ENCODE peak calls at places on chromosome 12, in nine cellular contexts. One of them, this sample, is unnamed.

GRCh38 chr12:113762849-113763816 is 203.0 kb downstream of the RBM19 start:
- DNase-seq in fibroblast of lung: no peak
- DNase-seq in testis: no peak
- DNase-seq in spleen: no peak
- DNase-seq in heart left ventricle: no peak
- DNase-seq in uterus: no peak
- DNase-seq in GM12865: no peak
- DNase-seq in cardiac muscle cell: no peak
- DNase-seq in Peyer's patch: no peak
- DNase-seq in this sample: no peak

GRCh38 chr12:64820593-64820992 is 3.9 kb upstream of the TBC1D30 start:
- DNase-seq in spleen: no peak
- DNase-seq in uterus: no peak
- DNase-seq in cardiac muscle cell: no peak
- DNase-seq in testis: no peak
- DNase-seq in fibroblast of lung: no peak
- DNase-seq in heart left ventricle: no peak
- DNase-seq in GM12865: no peak
- DNase-seq in Peyer's patch: no peak
- DNase-seq in this sample: no peak

GRCh38 chr12:122965356-122965755 is 907 bp downstream of the ABCB9 start:
- DNase-seq in testis: no peak
- DNase-seq in uterus: no peak
- DNase-seq in spleen: no peak
- DNase-seq in GM12865: no peak
- DNase-seq in fibroblast of lung: no peak
- DNase-seq in heart left ventricle: no peak
- DNase-seq in Peyer's patch: no peak
- DNase-seq in cardiac muscle cell: no peak
- DNase-seq in this sample: no peak

GRCh38 chr12:24212496-24212895 is 263.0 kb upstream of the SOX5 start:
- DNase-seq in cardiac muscle cell: no peak
- DNase-seq in spleen: no peak
- DNase-seq in fibroblast of lung: no peak
- DNase-seq in Peyer's patch: no peak
- DNase-seq in heart left ventricle: no peak
- DNase-seq in testis: no peak
- DNase-seq in GM12865: peak
- DNase-seq in uterus: no peak
- DNase-seq in this sample: no peak

GRCh38 chr12:27940245-27940644 is 32.3 kb downstream of the PTHLH start:
- DNase-seq in uterus: no peak
- DNase-seq in GM12865: no peak
- DNase-seq in testis: no peak
- DNase-seq in heart left ventricle: no peak
- DNase-seq in spleen: no peak
- DNase-seq in cardiac muscle cell: no peak
- DNase-seq in fibroblast of lung: no peak
- DNase-seq in Peyer's patch: no peak
- DNase-seq in this sample: no peak

GRCh38 chr12:43883748-43884147 is 47.9 kb downstream of the TMEM117 start:
- DNase-seq in spleen: no peak
- DNase-seq in testis: no peak
- DNase-seq in Peyer's patch: no peak
- DNase-seq in GM12865: no peak
- DNase-seq in heart left ventricle: no peak
- DNase-seq in fibroblast of lung: no peak
- DNase-seq in uterus: no peak
- DNase-seq in cardiac muscle cell: no peak
- DNase-seq in this sample: no peak

GRCh38 chr12:7107181-7108041 is 1.6 kb downstream of the C1RL start:
- DNase-seq in GM12865: peak
- DNase-seq in fibroblast of lung: no peak
- DNase-seq in spleen: no peak
- DNase-seq in cardiac muscle cell: no peak
- DNase-seq in Peyer's patch: no peak
- DNase-seq in testis: no peak
- DNase-seq in heart left ventricle: no peak
- DNase-seq in uterus: no peak
- DNase-seq in this sample: no peak

GRCh38 chr12:113134521-113134951 is 1.0 kb downstream of the RASAL1 start:
- DNase-seq in fibroblast of lung: no peak
- DNase-seq in cardiac muscle cell: no peak
- DNase-seq in uterus: no peak
- DNase-seq in heart left ventricle: no peak
- DNase-seq in GM12865: no peak
- DNase-seq in spleen: peak
- DNase-seq in testis: no peak
- DNase-seq in Peyer's patch: no peak
- DNase-seq in this sample: no peak

GRCh38 chr12:72465940-72466630 is 193.9 kb downstream of the TRHDE start:
- DNase-seq in Peyer's patch: no peak
- DNase-seq in GM12865: no peak
- DNase-seq in cardiac muscle cell: no peak
- DNase-seq in uterus: no peak
- DNase-seq in testis: no peak
- DNase-seq in spleen: no peak
- DNase-seq in heart left ventricle: no peak
- DNase-seq in fibroblast of lung: no peak
- DNase-seq in this sample: no peak

GRCh38 chr12:5395443-5396401 is 36.2 kb upstream of the NTF3 start:
- DNase-seq in spleen: no peak
- DNase-seq in cardiac muscle cell: no peak
- DNase-seq in uterus: peak
- DNase-seq in GM12865: no peak
- DNase-seq in heart left ventricle: no peak
- DNase-seq in testis: no peak
- DNase-seq in fibroblast of lung: no peak
- DNase-seq in Peyer's patch: no peak
- DNase-seq in this sample: no peak

GRCh38 chr12:80868576-80868975 is 69.2 kb downstream of the LIN7A start:
- DNase-seq in Peyer's patch: peak
- DNase-seq in fibroblast of lung: no peak
- DNase-seq in cardiac muscle cell: no peak
- DNase-seq in uterus: no peak
- DNase-seq in heart left ventricle: no peak
- DNase-seq in GM12865: no peak
- DNase-seq in spleen: no peak
- DNase-seq in testis: no peak
- DNase-seq in this sample: no peak

GRCh38 chr12:100138048-100138907 is 4.4 kb downstream of the BLTP3B start:
- DNase-seq in Peyer's patch: no peak
- DNase-seq in spleen: no peak
- DNase-seq in GM12865: peak
- DNase-seq in testis: no peak
- DNase-seq in fibroblast of lung: peak
- DNase-seq in uterus: no peak
- DNase-seq in cardiac muscle cell: peak
- DNase-seq in heart left ventricle: no peak
- DNase-seq in this sample: no peak

GRCh38 chr12:119235352-119235751 is 56.6 kb downstream of the HSPB8 start:
- DNase-seq in Peyer's patch: no peak
- DNase-seq in heart left ventricle: no peak
- DNase-seq in GM12865: no peak
- DNase-seq in cardiac muscle cell: peak
- DNase-seq in spleen: no peak
- DNase-seq in uterus: no peak
- DNase-seq in fibroblast of lung: no peak
- DNase-seq in testis: no peak
- DNase-seq in this sample: no peak
- TF ChIP-seq CTCF in Peyer's patch: no peak
- TF ChIP-seq CTCF in heart left ventricle: peak
- TF ChIP-seq CTCF in GM12865: peak
- TF ChIP-seq CTCF in cardiac muscle cell: no peak
- TF ChIP-seq CTCF in spleen: no peak
- TF ChIP-seq CTCF in uterus: no peak
- TF ChIP-seq CTCF in fibroblast of lung: no peak
- TF ChIP-seq CTCF in testis: no peak
- TF ChIP-seq CTCF in this sample: no peak

GRCh38 chr12:57162541-57163125 is 15.2 kb upstream of the LRP1-AS start:
- DNase-seq in fibroblast of lung: no peak
- DNase-seq in testis: no peak
- DNase-seq in GM12865: no peak
- DNase-seq in spleen: no peak
- DNase-seq in cardiac muscle cell: no peak
- DNase-seq in Peyer's patch: no peak
- DNase-seq in uterus: no peak
- DNase-seq in heart left ventricle: no peak
- DNase-seq in this sample: no peak

GRCh38 chr12:57166971-57167371 is 19.6 kb upstream of the LRP1-AS start:
- DNase-seq in cardiac muscle cell: no peak
- DNase-seq in heart left ventricle: no peak
- DNase-seq in spleen: no peak
- DNase-seq in uterus: no peak
- DNase-seq in testis: no peak
- DNase-seq in GM12865: no peak
- DNase-seq in fibroblast of lung: peak
- DNase-seq in Peyer's patch: no peak
- DNase-seq in this sample: no peak

GRCh38 chr12:57164966-57165365 is 17.5 kb upstream of the LRP1-AS start:
- DNase-seq in Peyer's patch: no peak
- DNase-seq in fibroblast of lung: no peak
- DNase-seq in uterus: no peak
- DNase-seq in testis: no peak
- DNase-seq in heart left ventricle: no peak
- DNase-seq in cardiac muscle cell: no peak
- DNase-seq in spleen: no peak
- DNase-seq in GM12865: no peak
- DNase-seq in this sample: no peak

GRCh38 chr12:57165741-57166140 is 18.3 kb upstream of the LRP1-AS start:
- DNase-seq in GM12865: no peak
- DNase-seq in heart left ventricle: no peak
- DNase-seq in Peyer's patch: peak
- DNase-seq in uterus: no peak
- DNase-seq in fibroblast of lung: no peak
- DNase-seq in cardiac muscle cell: no peak
- DNase-seq in testis: no peak
- DNase-seq in spleen: no peak
- DNase-seq in this sample: no peak

GRCh38 chr12:57164454-57164853 is 17.0 kb upstream of the LRP1-AS start:
- DNase-seq in spleen: no peak
- DNase-seq in fibroblast of lung: no peak
- DNase-seq in heart left ventricle: no peak
- DNase-seq in testis: no peak
- DNase-seq in cardiac muscle cell: no peak
- DNase-seq in Peyer's patch: no peak
- DNase-seq in GM12865: no peak
- DNase-seq in uterus: no peak
- DNase-seq in this sample: no peak
- TF ChIP-seq CTCF in spleen: no peak
- TF ChIP-seq CTCF in fibroblast of lung: no peak
- TF ChIP-seq CTCF in heart left ventricle: no peak
- TF ChIP-seq CTCF in testis: no peak
- TF ChIP-seq CTCF in cardiac muscle cell: no peak
- TF ChIP-seq CTCF in Peyer's patch: no peak
- TF ChIP-seq CTCF in GM12865: no peak
- TF ChIP-seq CTCF in uterus: no peak
- TF ChIP-seq CTCF in this sample: no peak

DNA sequence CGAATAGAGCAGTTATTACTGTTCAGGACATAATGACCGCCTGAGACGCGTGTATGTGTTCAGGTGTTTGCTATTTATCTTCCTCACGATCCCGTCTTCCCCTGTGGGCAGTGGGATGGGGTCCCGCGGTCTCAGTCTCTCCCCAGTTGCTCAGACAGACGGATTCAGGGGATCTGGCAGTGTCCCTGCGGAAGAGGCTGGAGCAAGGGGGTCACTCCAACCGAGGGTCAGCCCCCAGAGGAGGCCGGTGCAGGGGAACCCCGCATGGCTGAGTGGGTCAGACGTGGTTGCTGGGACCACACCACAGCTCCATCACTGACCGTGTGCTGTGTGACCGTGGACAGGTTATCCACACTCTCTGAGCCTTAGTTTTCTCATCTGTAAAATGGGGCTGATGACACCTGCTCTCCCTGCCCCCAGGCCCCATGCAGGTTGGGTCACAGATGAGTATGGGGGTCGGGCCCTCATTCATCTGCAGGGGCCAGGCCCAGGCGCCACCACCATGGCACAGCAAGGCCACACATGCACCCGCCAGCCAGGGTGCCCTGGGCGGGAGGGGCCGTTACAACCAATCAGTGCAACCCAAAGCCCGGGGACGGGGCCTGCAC is 5.2 kb downstream of the MMP17 start:
- DNase-seq in fibroblast of lung: no peak
- DNase-seq in GM12865: no peak
- DNase-seq in cardiac muscle cell: no peak
- DNase-seq in uterus: no peak
- DNase-seq in testis: no peak
- DNase-seq in heart left ventricle: no peak
- DNase-seq in spleen: no peak
- DNase-seq in Peyer's patch: no peak
- DNase-seq in this sample: no peak
- TF ChIP-seq CTCF in fibroblast of lung: no peak
- TF ChIP-seq CTCF in GM12865: no peak
- TF ChIP-seq CTCF in cardiac muscle cell: no peak
- TF ChIP-seq CTCF in uterus: no peak
- TF ChIP-seq CTCF in testis: no peak
- TF ChIP-seq CTCF in heart left ventricle: no peak
- TF ChIP-seq CTCF in spleen: no peak
- TF ChIP-seq CTCF in Peyer's patch: no peak
- TF ChIP-seq CTCF in this sample: no peak

DNA sequence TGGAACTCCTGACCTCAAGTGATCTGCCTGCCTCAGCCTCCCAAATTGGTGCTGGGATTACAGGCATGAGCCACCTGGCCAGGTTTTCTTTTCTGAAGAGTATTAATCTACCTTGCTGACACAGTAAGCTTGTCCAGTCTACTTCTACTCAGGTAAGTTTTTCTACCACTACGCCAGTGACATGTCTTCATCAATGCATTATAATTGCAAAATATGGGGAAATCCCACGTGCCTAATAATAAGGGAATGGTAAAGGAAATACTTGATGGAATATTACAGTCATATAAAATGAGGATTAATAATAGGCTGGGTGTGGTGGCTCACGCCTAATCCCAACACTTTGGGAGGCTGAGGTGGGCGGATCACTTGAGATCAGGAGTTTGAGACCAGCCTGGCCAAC is 62.3 kb downstream of the RAB35 start:
- DNase-seq in fibroblast of lung: no peak
- DNase-seq in spleen: no peak
- DNase-seq in uterus: no peak
- DNase-seq in testis: no peak
- DNase-seq in heart left ventricle: no peak
- DNase-seq in Peyer's patch: no peak
- DNase-seq in cardiac muscle cell: no peak
- DNase-seq in GM12865: no peak
- DNase-seq in this sample: no peak
- TF ChIP-seq CTCF in fibroblast of lung: no peak
- TF ChIP-seq CTCF in spleen: no peak
- TF ChIP-seq CTCF in uterus: no peak
- TF ChIP-seq CTCF in testis: no peak
- TF ChIP-seq CTCF in heart left ventricle: no peak
- TF ChIP-seq CTCF in Peyer's patch: no peak
- TF ChIP-seq CTCF in cardiac muscle cell: no peak
- TF ChIP-seq CTCF in GM12865: no peak
- TF ChIP-seq CTCF in this sample: no peak

GRCh38 chr12:29427964-29428363 is 47.0 kb upstream of the ERGIC2 start:
- DNase-seq in GM12865: peak
- DNase-seq in fibroblast of lung: no peak
- DNase-seq in heart left ventricle: no peak
- DNase-seq in spleen: no peak
- DNase-seq in cardiac muscle cell: no peak
- DNase-seq in testis: no peak
- DNase-seq in uterus: no peak
- DNase-seq in Peyer's patch: no peak
- DNase-seq in this sample: no peak
- TF ChIP-seq CTCF in GM12865: peak
- TF ChIP-seq CTCF in fibroblast of lung: no peak
- TF ChIP-seq CTCF in heart left ventricle: no peak
- TF ChIP-seq CTCF in spleen: no peak
- TF ChIP-seq CTCF in cardiac muscle cell: peak
- TF ChIP-seq CTCF in testis: no peak
- TF ChIP-seq CTCF in uterus: no peak
- TF ChIP-seq CTCF in Peyer's patch: peak
- TF ChIP-seq CTCF in this sample: no peak

GRCh38 chr12:70724444-70724843 is 87.2 kb upstream of the PTPRB start:
- DNase-seq in GM12865: peak
- DNase-seq in heart left ventricle: no peak
- DNase-seq in fibroblast of lung: no peak
- DNase-seq in uterus: no peak
- DNase-seq in cardiac muscle cell: peak
- DNase-seq in Peyer's patch: no peak
- DNase-seq in spleen: no peak
- DNase-seq in testis: no peak
- DNase-seq in this sample: no peak
- TF ChIP-seq CTCF in GM12865: no peak
- TF ChIP-seq CTCF in heart left ventricle: no peak
- TF ChIP-seq CTCF in fibroblast of lung: no peak
- TF ChIP-seq CTCF in uterus: no peak
- TF ChIP-seq CTCF in cardiac muscle cell: peak
- TF ChIP-seq CTCF in Peyer's patch: no peak
- TF ChIP-seq CTCF in spleen: no peak
- TF ChIP-seq CTCF in testis: no peak
- TF ChIP-seq CTCF in this sample: no peak

This sample was measured in activated B cell treated with CpG ODN at 0.5 μM for 24 hours.